ENCODE peak calls at places on chromosome 15, in seven cellular contexts. S, M, T, I, Q, Y and W are unnamed samples.

GRCh38 chr15:39565851-39566250 is 15.0 kb upstream of the THBS1 start:
- DNase-seq in S (no peak), M (no peak), T (no peak), I (no peak), Q (no peak), Y (no peak), W (no peak)

GRCh38 chr15:59165726-59166125 is 40.9 kb upstream of the LDHAL6B start:
- DNase-seq in S (no peak), M (no peak), T (peak; percentile 44), I (no peak), Q (no peak), Y (peak; percentile 70), W (no peak)

GRCh38 chr15:47786371-47786770 is 69.1 kb downstream of the SEMA6D start:
- DNase-seq in S (no peak), M (no peak), T (no peak), I (no peak), Q (no peak), Y (no peak), W (no peak)

GRCh38 chr15:52794665-52795463 is 4.7 kb upstream of the ONECUT1 start:
- DNase-seq in S (no peak), M (no peak), T (no peak), I (no peak), Q (no peak), Y (no peak), W (no peak)

GRCh38 chr15:24924621-24925020 is 30.2 kb upstream of the SNRPN start:
- DNase-seq in S (no peak), M (peak; percentile 1), T (no peak), I (no peak), Q (no peak), Y (no peak), W (no peak)

GRCh38 chr15:49055630-49056029 is 9.4 kb upstream of the SECISBP2L start:
- DNase-seq in S (no peak), M (no peak), T (no peak), I (no peak), Q (no peak), Y (no peak), W (no peak)

GRCh38 chr15:74882528-74882927 is 7.3 kb upstream of the MPI start:
- DNase-seq in S (no peak), M (no peak), T (no peak), I (no peak), Q (no peak), Y (no peak), W (no peak)

GRCh38 chr15:57114070-57114469 is 195.6 kb downstream of the TCF12 start:
- DNase-seq in S (no peak), M (peak; percentile 45), T (peak; percentile 8), I (peak; percentile 18), Q (no peak), Y (no peak), W (peak; percentile 74)

GRCh38 chr15:25735550-25736384 is 127.4 kb downstream of the ATP10A start:
- DNase-seq in S (peak; percentile 52), M (no peak), T (no peak), I (no peak), Q (no peak), Y (peak; percentile 51), W (no peak)

GRCh38 chr15:80549191-80549590 is 145.0 kb downstream of the ARNT2 start:
- DNase-seq in S (no peak), M (peak; percentile 86), T (no peak), I (peak; percentile 81), Q (no peak), Y (no peak), W (no peak)

GRCh38 chr15:41585140-41586047 is 26.4 kb downstream of the TYRO3 start:
- DNase-seq in S (peak; percentile 71), M (peak; percentile 49), T (no peak), I (peak; percentile 74), Q (peak; percentile 46), Y (peak; percentile 86), W (peak; percentile 42)

GRCh38 chr15:58142827-58143226 is 4.6 kb downstream of the AQP9 start:
- DNase-seq in S (no peak), M (no peak), T (no peak), I (no peak), Q (no peak), Y (no peak), W (no peak)

GRCh38 chr15:92709064-92709463 is 53.5 kb upstream of the FAM174B start:
- DNase-seq in S (no peak), M (no peak), T (no peak), I (no peak), Q (no peak), Y (peak; percentile 18), W (no peak)

GRCh38 chr15:41013698-41014414 is 60.6 kb downstream of the CHAC1 start:
- DNase-seq in S (no peak), M (no peak), T (no peak), I (no peak), Q (no peak), Y (no peak), W (peak; percentile 49)

GRCh38 chr15:44300567-44300966 is 12.0 kb downstream of the GOLM2 start:
- DNase-seq in S (no peak), M (no peak), T (no peak), I (no peak), Q (no peak), Y (peak; percentile 22), W (no peak)

GRCh38 chr15:59158701-59159034 is 48.0 kb upstream of the LDHAL6B start:
- DNase-seq in S (no peak), M (no peak), T (no peak), I (no peak), Q (no peak), Y (no peak), W (no peak)

GRCh38 chr15:56028430-56028829 is 35.0 kb upstream of the NEDD4 start:
- DNase-seq in S (no peak), M (no peak), T (no peak), I (no peak), Q (no peak), Y (no peak), W (no peak)

GRCh38 chr15:83066034-83066760 is 855 bp downstream of the BTBD1 start:
- DNase-seq in S (no peak), M (no peak), T (no peak), I (peak; percentile 31), Q (peak; percentile 9), Y (peak; percentile 55), W (peak; percentile 20)

GRCh38 chr15:46416544-46416943 is 781.7 kb downstream of the SQOR start:
- DNase-seq in S (no peak), M (no peak), T (no peak), I (no peak), Q (no peak), Y (no peak), W (no peak)

GRCh38 chr15:75422554-75422953 is 28.9 kb downstream of the SIN3A start:
- DNase-seq in S (no peak), M (no peak), T (no peak), I (no peak), Q (no peak), Y (no peak), W (no peak)

GRCh38 chr15:66865622-66866611 is 163.9 kb downstream of the SMAD6 start:
- DNase-seq in S (peak; percentile 40), M (no peak), T (peak; percentile 41), I (no peak), Q (no peak), Y (peak; percentile 67), W (peak; percentile 89)

GRCh38 chr15:64651573-64652260 is 123.7 kb downstream of the RBPMS2 start:
- DNase-seq in S (peak; percentile 64), M (no peak), T (no peak), I (no peak), Q (no peak), Y (peak; percentile 69), W (no peak)

GRCh38 chr15:49370782-49371181 is 52.3 kb upstream of the FGF7 start:
- DNase-seq in S (no peak), M (no peak), T (no peak), I (peak; percentile 36), Q (peak; percentile 6), Y (no peak), W (peak; percentile 31)

GRCh38 chr15:60573936-60574335 is 95.0 kb upstream of the ICE2 start:
- DNase-seq in S (no peak), M (no peak), T (no peak), I (no peak), Q (no peak), Y (no peak), W (no peak)

GRCh38 chr15:85689729-85690128 is 105.0 kb downstream of the KLHL25 start:
- DNase-seq in S (peak; percentile 83), M (peak; percentile 64), T (peak; percentile 84), I (no peak), Q (no peak), Y (peak; percentile 82), W (peak; percentile 90)